ENCODE peak calls at places on chromosomes 13 and 19, in four cellular contexts. K is HepG2, E is GM12878, U is K562. B is an unnamed sample.

GRCh38 chr19:3380829-3381228 is 14.4 kb downstream of the NFIC start:
- DNase-seq in K (no peak), E (no peak), U (no peak), B (no peak)

GRCh38 chr13:36997716-36998427 is 1.3 kb downstream of the ALG5 start:
- DNase-seq in K (no peak), E (no peak), U (no peak), B (no peak)

GRCh38 chr19:58374200-58374599 is 6.6 kb downstream of the ZNF837 start:
- DNase-seq in K (no peak), E (no peak), U (no peak), B (no peak)

GRCh38 chr13:97568850-97569249 is 134.9 kb downstream of the RAP2A start:
- DNase-seq in K (no peak), E (no peak), U (no peak), B (no peak)

GRCh38 chr13:99275093-99275469 is 16.9 kb upstream of the GPR18 start:
- DNase-seq in K (no peak), E (no peak), U (no peak), B (no peak)

GRCh38 chr13:113427562-113428468 is 25.5 kb downstream of the ADPRHL1 start:
- DNase-seq in K (no peak), E (no peak), U (no peak), B (no peak)

GRCh38 chr13:110390572-110390971 is 83.5 kb downstream of the COL4A2 start:
- DNase-seq in K (no peak), E (no peak), U (no peak), B (no peak)

GRCh38 chr19:571127-571974 is 1.0 kb upstream of the BSG start:
- DNase-seq in K (peak; percentile 61), E (peak; percentile 25), U (peak; percentile 74), B (peak; percentile 52)

GRCh38 chr13:94620286-94620896 is 18.7 kb downstream of the GPR180 start:
- DNase-seq in K (peak; percentile 39), E (no peak), U (peak; percentile 68), B (peak; percentile 48)

GRCh38 chr13:111906306-111906705 is 160.6 kb upstream of the SOX1 start:
- DNase-seq in K (no peak), E (no peak), U (no peak), B (no peak)

GRCh38 chr19:51060336-51060735 is 4.6 kb downstream of the KLK13 start:
- DNase-seq in K (no peak), E (no peak), U (no peak), B (no peak)

GRCh38 chr13:19838726-19839342 is 24.6 kb downstream of the ZMYM5 start:
- DNase-seq in K (no peak), E (no peak), U (no peak), B (no peak)

GRCh38 chr19:2887391-2887914 is 13.3 kb upstream of the ZNF57 start:
- DNase-seq in K (peak; percentile 76), E (no peak), U (peak; percentile 71), B (no peak)

GRCh38 chr19:7925171-7925837 is 631 bp downstream of the CTXN1 start:
- DNase-seq in K (peak; percentile 64), E (no peak), U (peak; percentile 93), B (peak; percentile 97)

GRCh38 chr19:27776524-27776923 is 1436.4 kb downstream of the UQCRFS1 start:
- DNase-seq in K (no peak), E (no peak), U (peak; percentile 25), B (no peak)

GRCh38 chr19:27774337-27774736 is 1438.6 kb downstream of the UQCRFS1 start:
- DNase-seq in K (no peak), E (no peak), U (peak; percentile 19), B (peak; percentile 29)

GRCh38 chr19:27776020-27776419 is 1436.9 kb downstream of the UQCRFS1 start:
- DNase-seq in K (no peak), E (no peak), U (peak; percentile 16), B (no peak)

GRCh38 chr19:27774827-27775226 is 1438.1 kb downstream of the UQCRFS1 start:
- DNase-seq in K (peak; percentile 18), E (no peak), U (peak; percentile 41), B (peak; percentile 42)

DNA sequence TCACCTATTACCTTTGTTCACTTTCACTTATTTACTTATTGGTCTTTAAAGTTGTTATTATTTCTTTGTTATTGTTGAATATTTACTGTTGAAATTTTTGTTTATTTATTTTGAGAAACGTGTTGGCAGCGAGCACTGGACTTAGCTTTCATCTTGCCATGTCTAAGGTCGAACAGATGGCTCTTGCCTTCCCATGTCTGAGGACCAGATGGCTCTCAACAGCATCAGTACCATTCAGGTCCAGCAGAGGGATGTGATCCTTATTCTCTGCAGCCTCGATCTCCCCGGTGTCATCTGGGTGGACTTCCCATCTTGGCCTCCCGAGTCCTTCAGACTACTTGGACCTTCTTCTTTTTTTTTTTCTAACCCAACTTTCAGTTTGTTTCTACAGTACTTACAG is 1437.6 kb downstream of the UQCRFS1 start:
- DNase-seq in K (no peak), E (no peak), U (peak; percentile 11), B (no peak)
- TF ChIP-seq SP1 in K (no peak), E (no peak), U (no peak), B (no peak)

GRCh38 chr13:27953671-27954405 is 15.3 kb downstream of the CDX2 start:
- DNase-seq in K (peak; percentile 19), E (no peak), U (peak; percentile 55), B (peak; percentile 91)
- TF ChIP-seq ESRRA in K (no peak), E (no peak), U (no peak), B (no peak)

GRCh38 chr19:43476606-43477005 is 11.2 kb upstream of the LYPD3 start:
- DNase-seq in K (no peak), E (no peak), U (no peak), B (no peak)
- TF ChIP-seq CREM in K (no peak), E (no peak), U (no peak), B (no peak)

DNA sequence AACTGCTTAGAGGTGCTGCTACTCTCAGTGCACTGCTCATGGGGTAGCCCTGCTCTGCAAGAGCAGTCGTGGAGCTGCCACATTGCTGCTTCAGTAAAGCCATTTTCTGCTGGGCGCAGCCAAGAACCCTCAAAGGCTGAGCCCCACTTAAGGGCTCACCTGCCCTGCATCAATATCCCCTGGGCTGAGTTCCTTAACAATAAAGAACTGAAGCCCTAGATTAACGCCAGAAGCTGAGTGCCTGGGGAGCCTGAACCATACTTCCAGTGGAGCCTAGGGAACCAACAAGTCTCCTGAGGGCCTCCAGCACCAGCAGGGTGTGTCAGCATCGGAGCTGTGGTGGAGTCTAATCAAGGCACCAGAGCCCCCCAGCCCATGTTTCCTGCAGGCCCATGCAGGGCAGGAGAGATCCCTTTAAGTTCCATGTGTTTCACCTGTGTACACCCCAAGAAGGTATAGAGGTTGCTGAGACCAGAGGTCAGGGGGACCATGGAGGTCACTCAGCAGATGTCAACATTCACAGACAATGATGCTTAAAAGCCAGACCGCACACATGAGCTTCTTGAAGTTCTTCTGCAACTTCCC is 1198.0 kb downstream of the UQCRFS1 start:
- DNase-seq in K (no peak), E (no peak), U (no peak), B (no peak)
- TF ChIP-seq SP1 in K (no peak), E (no peak), U (no peak), B (no peak)

DNA sequence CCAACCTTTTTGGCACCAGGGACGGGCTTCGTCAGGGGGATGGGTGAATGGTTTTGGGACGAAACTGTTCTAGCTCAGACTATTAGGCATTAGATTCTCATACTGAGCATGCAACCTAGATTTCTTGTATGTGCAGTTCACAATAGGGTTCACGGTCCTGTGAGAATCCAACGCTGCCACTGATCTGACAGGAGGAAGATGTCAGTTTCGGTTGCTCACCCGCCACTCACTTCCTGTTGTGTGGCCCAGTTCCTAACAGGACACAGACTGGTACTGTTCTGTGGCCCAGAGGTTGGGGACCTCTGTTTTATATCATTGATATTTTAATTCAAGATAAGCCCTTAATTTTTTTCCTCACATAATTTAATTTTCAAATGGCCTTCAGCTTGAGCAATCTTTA is 26.7 kb upstream of the TDRD3 start:
- DNase-seq in K (no peak), E (no peak), U (no peak), B (no peak)
- TF ChIP-seq ESRRA in K (no peak), E (no peak), U (no peak), B (no peak)

GRCh38 chr13:24353736-24354135 is 44.4 kb downstream of the C1QTNF9 start:
- DNase-seq in K (no peak), E (no peak), U (no peak), B (no peak)

GRCh38 chr13:24348385-24348784 is 39.0 kb downstream of the C1QTNF9 start:
- DNase-seq in K (no peak), E (no peak), U (no peak), B (no peak)

GRCh38 chr13:24351423-24351822 is 42.0 kb downstream of the C1QTNF9 start:
- DNase-seq in K (no peak), E (no peak), U (no peak), B (no peak)

DNA sequence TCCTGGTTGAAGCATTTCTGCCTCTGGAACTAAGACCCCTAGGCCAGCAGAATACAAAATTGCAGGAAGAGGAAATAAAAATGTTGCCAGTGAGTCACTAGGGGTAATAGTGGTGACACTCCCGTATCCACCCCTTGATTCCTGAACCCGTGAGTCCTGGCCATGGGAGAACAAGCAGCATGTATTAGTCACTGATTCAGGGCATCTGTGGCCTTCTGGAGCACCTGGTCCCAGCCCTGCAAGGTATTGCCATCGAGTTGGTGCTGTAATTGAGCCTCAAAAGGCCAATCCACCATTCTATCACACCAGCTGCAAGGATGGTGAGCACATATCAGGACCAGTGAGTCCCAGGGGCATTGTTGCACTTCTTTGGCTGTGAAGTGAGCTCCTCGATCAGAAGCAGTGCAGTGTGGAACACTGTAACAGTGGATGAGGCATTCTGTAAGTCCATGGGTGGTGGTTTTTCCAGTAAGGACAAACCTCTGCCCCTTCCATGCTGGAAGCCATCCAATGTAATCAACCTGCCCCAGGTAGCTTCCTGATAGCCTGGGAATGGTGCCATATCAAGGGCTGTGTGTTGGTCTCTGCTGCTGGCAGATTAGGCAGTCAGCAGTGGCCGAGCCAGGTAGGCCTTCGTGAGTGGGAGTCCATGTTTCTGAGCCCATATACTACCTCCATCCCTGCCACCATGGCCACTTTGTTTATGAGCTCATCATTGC is 39.6 kb downstream of the C1QTNF9 start:
- DNase-seq in K (no peak), E (no peak), U (no peak), B (no peak)
- TF ChIP-seq CREM in K (no peak), E (no peak), U (no peak), B (no peak)

DNA sequence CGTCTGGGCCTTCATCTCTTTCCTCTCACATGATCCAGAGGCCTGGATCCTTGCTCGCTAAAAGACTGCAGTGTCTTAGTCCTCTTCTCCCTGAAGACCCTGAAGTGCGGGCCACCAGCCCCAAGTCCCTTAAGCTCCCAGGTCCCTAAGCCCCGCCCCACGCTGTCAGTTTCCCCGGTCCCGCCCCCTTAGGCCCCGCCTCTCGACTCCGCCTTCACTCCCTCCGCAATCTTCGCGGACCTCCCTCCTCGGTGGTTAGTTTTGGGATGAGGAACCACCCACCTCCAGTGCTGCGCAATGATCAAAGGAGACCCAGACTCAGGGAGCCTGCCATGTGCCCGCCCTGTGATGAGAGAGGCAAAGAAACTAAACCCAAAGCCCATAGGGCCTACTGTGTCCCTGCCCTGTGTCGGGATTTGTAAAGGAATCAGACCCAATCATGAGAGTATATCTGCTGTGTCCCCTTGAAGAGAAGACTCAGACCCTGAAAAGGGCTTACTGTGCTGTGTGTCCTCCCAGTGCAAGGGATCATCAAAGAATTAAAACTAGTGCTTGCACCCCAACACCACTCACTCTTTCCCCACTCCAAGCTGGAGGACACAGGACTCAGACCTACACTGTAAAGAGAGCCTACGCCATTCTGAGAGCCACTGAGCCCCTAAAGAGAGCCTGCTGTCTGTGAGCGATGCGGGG is 3.0 kb upstream of the COX6B1 start:
- DNase-seq in K (peak; percentile 53), E (no peak), U (peak; percentile 91), B (peak; percentile 97)
- TF ChIP-seq SP1 in K (no peak), E (no peak), U (peak; percentile 12), B (no peak)

B was measured in WTC11.